ENCODE peak calls at places on chromosomes 4 and X, in eight cellular contexts. One of them, this sample, is unnamed.
A peak's percentile ranks its signal among the peaks of the same experiment; 100 is the strongest.

GRCh38 chr4:153019906-153020305 is 83.8 kb downstream of the FHDC1 start:
- DNase-seq in heart left ventricle: no peak
- DNase-seq in neural progenitor cell: no peak
- DNase-seq in H9: no peak
- DNase-seq in CD4-positive, alpha-beta T cell: no peak
- DNase-seq in HL-60: no peak
- DNase-seq in cardiac muscle cell: no peak
- DNase-seq in astrocyte: no peak
- DNase-seq in this sample: no peak

GRCh38 chr4:139552506-139552905 is 3.5 kb downstream of the SETD7 start:
- DNase-seq in astrocyte: peak; percentile 63
- DNase-seq in CD4-positive, alpha-beta T cell: no peak
- DNase-seq in heart left ventricle: no peak
- DNase-seq in neural progenitor cell: no peak
- DNase-seq in H9: no peak
- DNase-seq in cardiac muscle cell: peak; percentile 41
- DNase-seq in HL-60: no peak
- DNase-seq in this sample: no peak

GRCh38 chr4:23455482-23455881 is 434.4 kb downstream of the PPARGC1A start:
- DNase-seq in cardiac muscle cell: peak; percentile 6
- DNase-seq in neural progenitor cell: peak; percentile 60
- DNase-seq in heart left ventricle: peak; percentile 19
- DNase-seq in HL-60: no peak
- DNase-seq in H9: peak; percentile 54
- DNase-seq in CD4-positive, alpha-beta T cell: no peak
- DNase-seq in astrocyte: no peak
- DNase-seq in this sample: no peak

GRCh38 chr4:47862297-47862696 is 24.4 kb upstream of the CORIN start:
- DNase-seq in astrocyte: peak; percentile 80
- DNase-seq in heart left ventricle: no peak
- DNase-seq in HL-60: no peak
- DNase-seq in neural progenitor cell: no peak
- DNase-seq in H9: no peak
- DNase-seq in cardiac muscle cell: peak; percentile 19
- DNase-seq in CD4-positive, alpha-beta T cell: no peak
- DNase-seq in this sample: no peak

GRCh38 chr4:144295286-144295995 is 154.9 kb upstream of the GYPA start:
- DNase-seq in cardiac muscle cell: peak; percentile 6
- DNase-seq in heart left ventricle: no peak
- DNase-seq in astrocyte: peak; percentile 71
- DNase-seq in CD4-positive, alpha-beta T cell: no peak
- DNase-seq in H9: no peak
- DNase-seq in HL-60: no peak
- DNase-seq in neural progenitor cell: no peak
- DNase-seq in this sample: no peak

GRCh38 chr4:74793757-74794340 is 474 bp downstream of the BTC start:
- DNase-seq in cardiac muscle cell: peak; percentile 48
- DNase-seq in H9: peak; percentile 91
- DNase-seq in HL-60: peak; percentile 30
- DNase-seq in astrocyte: no peak
- DNase-seq in heart left ventricle: peak; percentile 16
- DNase-seq in neural progenitor cell: peak; percentile 63
- DNase-seq in CD4-positive, alpha-beta T cell: no peak
- DNase-seq in this sample: peak; percentile 15

GRCh38 chr4:153962311-153963039 is 173.6 kb upstream of the SFRP2 start:
- DNase-seq in CD4-positive, alpha-beta T cell: no peak
- DNase-seq in astrocyte: no peak
- DNase-seq in neural progenitor cell: no peak
- DNase-seq in H9: no peak
- DNase-seq in heart left ventricle: no peak
- DNase-seq in HL-60: no peak
- DNase-seq in cardiac muscle cell: no peak
- DNase-seq in this sample: no peak

GRCh38 chr4:102959503-102959902 is 60.0 kb downstream of the SLC9B1 start:
- DNase-seq in heart left ventricle: no peak
- DNase-seq in astrocyte: no peak
- DNase-seq in H9: no peak
- DNase-seq in cardiac muscle cell: no peak
- DNase-seq in neural progenitor cell: no peak
- DNase-seq in CD4-positive, alpha-beta T cell: no peak
- DNase-seq in HL-60: no peak
- DNase-seq in this sample: no peak

GRCh38 chr4:59247032-59247431 is 1953.1 kb upstream of the ADGRL3 start:
- DNase-seq in cardiac muscle cell: no peak
- DNase-seq in H9: no peak
- DNase-seq in neural progenitor cell: no peak
- DNase-seq in heart left ventricle: no peak
- DNase-seq in CD4-positive, alpha-beta T cell: no peak
- DNase-seq in HL-60: no peak
- DNase-seq in astrocyte: no peak
- DNase-seq in this sample: no peak

GRCh38 chr4:38308728-38309315 is 348.6 kb downstream of the PTTG2 start:
- DNase-seq in heart left ventricle: no peak
- DNase-seq in neural progenitor cell: no peak
- DNase-seq in CD4-positive, alpha-beta T cell: no peak
- DNase-seq in HL-60: no peak
- DNase-seq in astrocyte: peak; percentile 72
- DNase-seq in cardiac muscle cell: peak; percentile 32
- DNase-seq in H9: no peak
- DNase-seq in this sample: no peak

GRCh38 chr4:81173213-81173612 is 41.8 kb downstream of the PRKG2 start:
- DNase-seq in CD4-positive, alpha-beta T cell: no peak
- DNase-seq in heart left ventricle: no peak
- DNase-seq in H9: no peak
- DNase-seq in cardiac muscle cell: no peak
- DNase-seq in astrocyte: no peak
- DNase-seq in HL-60: no peak
- DNase-seq in neural progenitor cell: no peak
- DNase-seq in this sample: no peak

GRCh38 chr4:87555751-87556619 is 26.8 kb upstream of the SPARCL1 start:
- DNase-seq in neural progenitor cell: no peak
- DNase-seq in CD4-positive, alpha-beta T cell: no peak
- DNase-seq in heart left ventricle: no peak
- DNase-seq in H9: no peak
- DNase-seq in cardiac muscle cell: peak; percentile 76
- DNase-seq in astrocyte: peak; percentile 86
- DNase-seq in HL-60: no peak
- DNase-seq in this sample: no peak

GRCh38 chrX:91279479-91279878 is 155.2 kb upstream of the PABPC5 start:
- DNase-seq in astrocyte: no peak
- DNase-seq in CD4-positive, alpha-beta T cell: no peak
- DNase-seq in cardiac muscle cell: no peak
- DNase-seq in H9: no peak
- DNase-seq in HL-60: no peak
- DNase-seq in heart left ventricle: no peak
- DNase-seq in neural progenitor cell: no peak
- DNase-seq in this sample: no peak

GRCh38 chrX:23782455-23782854 is 518 bp upstream of the SAT1 start:
- DNase-seq in cardiac muscle cell: no peak
- DNase-seq in CD4-positive, alpha-beta T cell: no peak
- DNase-seq in HL-60: no peak
- DNase-seq in heart left ventricle: no peak
- DNase-seq in astrocyte: no peak
- DNase-seq in H9: no peak
- DNase-seq in neural progenitor cell: no peak
- DNase-seq in this sample: no peak

GRCh38 chr4:151147000-151147399 is 47.6 kb downstream of the RPS3A start:
- DNase-seq in HL-60: no peak
- DNase-seq in H9: no peak
- DNase-seq in astrocyte: no peak
- DNase-seq in heart left ventricle: no peak
- DNase-seq in cardiac muscle cell: peak; percentile 56
- DNase-seq in neural progenitor cell: no peak
- DNase-seq in CD4-positive, alpha-beta T cell: no peak
- DNase-seq in this sample: no peak

GRCh38 chr4:98143001-98143899 is at the start of gene STPG2:
- DNase-seq in H9: peak; percentile 96
- DNase-seq in astrocyte: peak; percentile 77
- DNase-seq in heart left ventricle: peak; percentile 93
- DNase-seq in neural progenitor cell: peak; percentile 95
- DNase-seq in cardiac muscle cell: peak; percentile 94
- DNase-seq in HL-60: peak; percentile 87
- DNase-seq in CD4-positive, alpha-beta T cell: peak; percentile 95
- DNase-seq in this sample: peak; percentile 90
- H3K27me3 ChIP-seq in H9: no peaks in the 10 kb centered on the region
- H3K27me3 ChIP-seq in astrocyte: no peaks in the 10 kb centered on the region
- H3K27me3 ChIP-seq in heart left ventricle: no peaks in the 10 kb centered on the region
- H3K27me3 ChIP-seq in neural progenitor cell: no peaks in the 10 kb centered on the region
- H3K27me3 ChIP-seq in cardiac muscle cell: no peaks in the 10 kb centered on the region
- H3K27me3 ChIP-seq in HL-60: no peaks in the 10 kb centered on the region
- H3K27me3 ChIP-seq in CD4-positive, alpha-beta T cell: no peaks in the 10 kb centered on the region
- H3K27me3 ChIP-seq in this sample: no peaks in the 10 kb centered on the region

GRCh38 chr4:95165926-95166524 is 382.7 kb downstream of the UNC5C start:
- DNase-seq in heart left ventricle: no peak
- DNase-seq in HL-60: peak; percentile 39
- DNase-seq in cardiac muscle cell: peak; percentile 87
- DNase-seq in CD4-positive, alpha-beta T cell: no peak
- DNase-seq in neural progenitor cell: peak; percentile 85
- DNase-seq in H9: no peak
- DNase-seq in astrocyte: peak; percentile 50
- DNase-seq in this sample: no peak

GRCh38 chr4:95170176-95170575 is 378.6 kb downstream of the UNC5C start:
- DNase-seq in HL-60: no peak
- DNase-seq in CD4-positive, alpha-beta T cell: no peak
- DNase-seq in cardiac muscle cell: no peak
- DNase-seq in astrocyte: no peak
- DNase-seq in neural progenitor cell: no peak
- DNase-seq in H9: no peak
- DNase-seq in heart left ventricle: no peak
- DNase-seq in this sample: no peak

GRCh38 chr4:95162867-95163266 is 385.9 kb downstream of the UNC5C start:
- DNase-seq in CD4-positive, alpha-beta T cell: no peak
- DNase-seq in neural progenitor cell: no peak
- DNase-seq in heart left ventricle: no peak
- DNase-seq in cardiac muscle cell: no peak
- DNase-seq in HL-60: no peak
- DNase-seq in astrocyte: no peak
- DNase-seq in H9: no peak
- DNase-seq in this sample: no peak

GRCh38 chr4:95161781-95162469 is 386.8 kb downstream of the UNC5C start:
- DNase-seq in neural progenitor cell: no peak
- DNase-seq in HL-60: no peak
- DNase-seq in H9: no peak
- DNase-seq in heart left ventricle: no peak
- DNase-seq in cardiac muscle cell: no peak
- DNase-seq in CD4-positive, alpha-beta T cell: no peak
- DNase-seq in astrocyte: no peak
- DNase-seq in this sample: no peak

GRCh38 chr4:95167809-95168208 is 381.0 kb downstream of the UNC5C start:
- DNase-seq in neural progenitor cell: peak; percentile 12
- DNase-seq in astrocyte: no peak
- DNase-seq in HL-60: no peak
- DNase-seq in heart left ventricle: no peak
- DNase-seq in H9: no peak
- DNase-seq in cardiac muscle cell: peak; percentile 7
- DNase-seq in CD4-positive, alpha-beta T cell: no peak
- DNase-seq in this sample: no peak
- H3K27ac ChIP-seq in neural progenitor cell: no peak overlapping the region
- H3K27ac ChIP-seq in astrocyte: no peak overlapping the region
- H3K27ac ChIP-seq in HL-60: no peak overlapping the region
- H3K27ac ChIP-seq in heart left ventricle: no peak overlapping the region
- H3K27ac ChIP-seq in H9: no peak overlapping the region
- H3K27ac ChIP-seq in cardiac muscle cell: no peak overlapping the region
- H3K27ac ChIP-seq in CD4-positive, alpha-beta T cell: no peak overlapping the region
- H3K27ac ChIP-seq in this sample: no peak overlapping the region

GRCh38 chr4:7917669-7918068 is 22.0 kb downstream of the AFAP1 start:
- DNase-seq in astrocyte: no peak
- DNase-seq in HL-60: no peak
- DNase-seq in heart left ventricle: no peak
- DNase-seq in CD4-positive, alpha-beta T cell: no peak
- DNase-seq in H9: no peak
- DNase-seq in cardiac muscle cell: no peak
- DNase-seq in neural progenitor cell: no peak
- DNase-seq in this sample: no peak

GRCh38 chr4:7922466-7922865 is 17.2 kb downstream of the AFAP1 start:
- DNase-seq in CD4-positive, alpha-beta T cell: no peak
- DNase-seq in cardiac muscle cell: no peak
- DNase-seq in neural progenitor cell: no peak
- DNase-seq in heart left ventricle: no peak
- DNase-seq in HL-60: no peak
- DNase-seq in astrocyte: no peak
- DNase-seq in H9: no peak
- DNase-seq in this sample: no peak

GRCh38 chr4:7924163-7924562 is 15.5 kb downstream of the AFAP1 start:
- DNase-seq in HL-60: no peak
- DNase-seq in heart left ventricle: no peak
- DNase-seq in cardiac muscle cell: no peak
- DNase-seq in neural progenitor cell: no peak
- DNase-seq in astrocyte: no peak
- DNase-seq in H9: no peak
- DNase-seq in CD4-positive, alpha-beta T cell: no peak
- DNase-seq in this sample: no peak

GRCh38 chr4:7915875-7916242 is 23.8 kb downstream of the AFAP1 start:
- DNase-seq in cardiac muscle cell: no peak
- DNase-seq in astrocyte: no peak
- DNase-seq in H9: no peak
- DNase-seq in HL-60: no peak
- DNase-seq in neural progenitor cell: no peak
- DNase-seq in heart left ventricle: no peak
- DNase-seq in CD4-positive, alpha-beta T cell: no peak
- DNase-seq in this sample: no peak

DNA sequence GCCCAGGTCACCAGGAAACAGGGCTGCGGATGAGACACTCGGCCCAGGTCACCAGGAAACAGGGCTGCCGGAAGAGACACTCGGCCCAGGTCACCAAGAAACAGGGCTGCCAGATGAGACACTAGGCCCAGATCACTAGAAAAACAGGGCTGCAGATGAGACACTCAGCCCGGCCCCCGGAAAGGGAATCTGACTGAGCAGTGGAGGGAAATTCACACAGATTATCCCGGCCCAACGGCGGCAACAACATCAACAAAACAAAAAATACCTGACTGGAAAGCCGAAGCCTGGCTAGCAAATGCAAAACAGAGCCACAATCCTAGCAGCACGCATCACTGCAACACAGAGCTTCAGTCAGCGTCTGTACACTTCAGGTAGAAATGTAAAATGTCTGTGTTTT is 20.7 kb downstream of the AFAP1 start:
- DNase-seq in cardiac muscle cell: no peak
- DNase-seq in CD4-positive, alpha-beta T cell: no peak
- DNase-seq in heart left ventricle: no peak
- DNase-seq in neural progenitor cell: no peak
- DNase-seq in H9: no peak
- DNase-seq in HL-60: no peak
- DNase-seq in astrocyte: no peak
- DNase-seq in this sample: no peak
- H3K27me3 ChIP-seq in cardiac muscle cell: no peaks in the 10 kb centered on the region
- H3K27me3 ChIP-seq in CD4-positive, alpha-beta T cell: no peaks in the 10 kb centered on the region
- H3K27me3 ChIP-seq in heart left ventricle: no peaks in the 10 kb centered on the region
- H3K27me3 ChIP-seq in neural progenitor cell: no peaks in the 10 kb centered on the region
- H3K27me3 ChIP-seq in H9: no peaks in the 10 kb centered on the region
- H3K27me3 ChIP-seq in HL-60: no peaks in the 10 kb centered on the region
- H3K27me3 ChIP-seq in astrocyte: no peaks in the 10 kb centered on the region
- H3K27me3 ChIP-seq in this sample: no peaks in the 10 kb centered on the region

GRCh38 chrX:20863649-20864048 is 510.6 kb upstream of the CNKSR2 start:
- DNase-seq in CD4-positive, alpha-beta T cell: no peak
- DNase-seq in H9: no peak
- DNase-seq in heart left ventricle: no peak
- DNase-seq in HL-60: no peak
- DNase-seq in astrocyte: no peak
- DNase-seq in neural progenitor cell: no peak
- DNase-seq in cardiac muscle cell: no peak
- DNase-seq in this sample: no peak

GRCh38 chrX:20861113-20861512 is 513.1 kb upstream of the CNKSR2 start:
- DNase-seq in CD4-positive, alpha-beta T cell: no peak
- DNase-seq in H9: no peak
- DNase-seq in heart left ventricle: no peak
- DNase-seq in cardiac muscle cell: no peak
- DNase-seq in astrocyte: no peak
- DNase-seq in HL-60: no peak
- DNase-seq in neural progenitor cell: no peak
- DNase-seq in this sample: no peak

GRCh38 chrX:20857746-20858145 is 516.5 kb upstream of the CNKSR2 start:
- DNase-seq in H9: no peak
- DNase-seq in HL-60: no peak
- DNase-seq in neural progenitor cell: peak; percentile 52
- DNase-seq in heart left ventricle: no peak
- DNase-seq in astrocyte: peak; percentile 41
- DNase-seq in CD4-positive, alpha-beta T cell: no peak
- DNase-seq in cardiac muscle cell: peak; percentile 9
- DNase-seq in this sample: no peak
- H3K27ac ChIP-seq in H9: no peak overlapping the region
- H3K27ac ChIP-seq in HL-60: no peak overlapping the region
- H3K27ac ChIP-seq in neural progenitor cell: peak overlapping the region; percentile 78
- H3K27ac ChIP-seq in heart left ventricle: no peak overlapping the region
- H3K27ac ChIP-seq in astrocyte: no peak overlapping the region
- H3K27ac ChIP-seq in CD4-positive, alpha-beta T cell: no peak overlapping the region
- H3K27ac ChIP-seq in cardiac muscle cell: no peak overlapping the region
- H3K27ac ChIP-seq in this sample: no peak overlapping the region

This sample was measured in heart right ventricle.